ENCODE peak calls at places on chromosomes 3 and 15, in nine cellular contexts. One of them, this sample, is unnamed.
A peak's percentile ranks its signal among the peaks of the same experiment; 100 is the strongest.

GRCh38 chr15:51907136-51907862 is 64.3 kb downstream of the LEO1 start:
- DNase-seq in iPS DF 6.9: no peak
- DNase-seq in brain microvascular endothelial cell: peak; percentile 58
- DNase-seq in vagina: no peak
- DNase-seq in mesendoderm: peak; percentile 65
- DNase-seq in psoas muscle: no peak
- DNase-seq in A549: peak; percentile 69
- DNase-seq in SK-N-SH: no peak
- DNase-seq in CD8-positive, alpha-beta memory T cell: no peak
- DNase-seq in this sample: peak; percentile 48

GRCh38 chr3:4990061-4990460 is 10.8 kb downstream of the BHLHE40 start:
- DNase-seq in iPS DF 6.9: no peak
- DNase-seq in brain microvascular endothelial cell: no peak
- DNase-seq in vagina: no peak
- DNase-seq in mesendoderm: no peak
- DNase-seq in psoas muscle: no peak
- DNase-seq in A549: peak; percentile 60
- DNase-seq in SK-N-SH: no peak
- DNase-seq in CD8-positive, alpha-beta memory T cell: no peak
- DNase-seq in this sample: no peak

GRCh38 chr15:57559875-57560274 is 31.8 kb upstream of the MYZAP start:
- DNase-seq in iPS DF 6.9: no peak
- DNase-seq in brain microvascular endothelial cell: peak; percentile 48
- DNase-seq in vagina: no peak
- DNase-seq in mesendoderm: peak; percentile 71
- DNase-seq in psoas muscle: peak; percentile 57
- DNase-seq in A549: peak; percentile 69
- DNase-seq in SK-N-SH: peak; percentile 56
- DNase-seq in CD8-positive, alpha-beta memory T cell: peak; percentile 16
- DNase-seq in this sample: no peak

GRCh38 chr15:88982304-88982945 is 69.2 kb upstream of the MFGE8 start:
- DNase-seq in iPS DF 6.9: no peak
- DNase-seq in brain microvascular endothelial cell: peak; percentile 78
- DNase-seq in vagina: peak; percentile 84
- DNase-seq in mesendoderm: peak; percentile 25
- DNase-seq in psoas muscle: peak; percentile 74
- DNase-seq in A549: peak; percentile 86
- DNase-seq in SK-N-SH: peak; percentile 44
- DNase-seq in CD8-positive, alpha-beta memory T cell: no peak
- DNase-seq in this sample: peak; percentile 66

GRCh38 chr3:34676431-34676830 is 878.0 kb downstream of the PDCD6IP start:
- DNase-seq in iPS DF 6.9: no peak
- DNase-seq in brain microvascular endothelial cell: peak; percentile 7
- DNase-seq in vagina: no peak
- DNase-seq in mesendoderm: no peak
- DNase-seq in psoas muscle: no peak
- DNase-seq in A549: no peak
- DNase-seq in SK-N-SH: no peak
- DNase-seq in CD8-positive, alpha-beta memory T cell: no peak
- DNase-seq in this sample: no peak

GRCh38 chr3:195082811-195083210 is 188.1 kb downstream of the XXYLT1 start:
- DNase-seq in iPS DF 6.9: no peak
- DNase-seq in brain microvascular endothelial cell: no peak
- DNase-seq in vagina: no peak
- DNase-seq in mesendoderm: no peak
- DNase-seq in psoas muscle: peak; percentile 4
- DNase-seq in A549: no peak
- DNase-seq in SK-N-SH: no peak
- DNase-seq in CD8-positive, alpha-beta memory T cell: no peak
- DNase-seq in this sample: no peak

GRCh38 chr3:29552036-29552435 is 271.2 kb downstream of the RBMS3 start:
- DNase-seq in iPS DF 6.9: no peak
- DNase-seq in brain microvascular endothelial cell: peak; percentile 22
- DNase-seq in vagina: no peak
- DNase-seq in mesendoderm: no peak
- DNase-seq in psoas muscle: no peak
- DNase-seq in A549: no peak
- DNase-seq in SK-N-SH: no peak
- DNase-seq in CD8-positive, alpha-beta memory T cell: no peak
- DNase-seq in this sample: no peak

GRCh38 chr15:47718474-47719440 is 1.5 kb downstream of the SEMA6D start:
- DNase-seq in iPS DF 6.9: no peak
- DNase-seq in brain microvascular endothelial cell: peak; percentile 34
- DNase-seq in vagina: no peak
- DNase-seq in mesendoderm: no peak
- DNase-seq in psoas muscle: peak; percentile 19
- DNase-seq in A549: no peak
- DNase-seq in SK-N-SH: peak; percentile 56
- DNase-seq in CD8-positive, alpha-beta memory T cell: no peak
- DNase-seq in this sample: peak; percentile 55

GRCh38 chr15:71784719-71785118 is 25.6 kb upstream of the NR2E3 start:
- DNase-seq in iPS DF 6.9: no peak
- DNase-seq in brain microvascular endothelial cell: no peak
- DNase-seq in vagina: no peak
- DNase-seq in mesendoderm: peak; percentile 30
- DNase-seq in psoas muscle: no peak
- DNase-seq in A549: no peak
- DNase-seq in SK-N-SH: no peak
- DNase-seq in CD8-positive, alpha-beta memory T cell: no peak
- DNase-seq in this sample: no peak

GRCh38 chr3:9978664-9979349 is 7.8 kb downstream of the EMC3 start:
- DNase-seq in iPS DF 6.9: no peak
- DNase-seq in brain microvascular endothelial cell: no peak
- DNase-seq in vagina: peak; percentile 47
- DNase-seq in mesendoderm: no peak
- DNase-seq in psoas muscle: no peak
- DNase-seq in A549: no peak
- DNase-seq in SK-N-SH: no peak
- DNase-seq in CD8-positive, alpha-beta memory T cell: no peak
- DNase-seq in this sample: no peak

GRCh38 chr3:9980251-9980650 is 6.4 kb downstream of the EMC3 start:
- DNase-seq in iPS DF 6.9: no peak
- DNase-seq in brain microvascular endothelial cell: no peak
- DNase-seq in vagina: peak; percentile 27
- DNase-seq in mesendoderm: no peak
- DNase-seq in psoas muscle: no peak
- DNase-seq in A549: no peak
- DNase-seq in SK-N-SH: no peak
- DNase-seq in CD8-positive, alpha-beta memory T cell: no peak
- DNase-seq in this sample: no peak

DNA sequence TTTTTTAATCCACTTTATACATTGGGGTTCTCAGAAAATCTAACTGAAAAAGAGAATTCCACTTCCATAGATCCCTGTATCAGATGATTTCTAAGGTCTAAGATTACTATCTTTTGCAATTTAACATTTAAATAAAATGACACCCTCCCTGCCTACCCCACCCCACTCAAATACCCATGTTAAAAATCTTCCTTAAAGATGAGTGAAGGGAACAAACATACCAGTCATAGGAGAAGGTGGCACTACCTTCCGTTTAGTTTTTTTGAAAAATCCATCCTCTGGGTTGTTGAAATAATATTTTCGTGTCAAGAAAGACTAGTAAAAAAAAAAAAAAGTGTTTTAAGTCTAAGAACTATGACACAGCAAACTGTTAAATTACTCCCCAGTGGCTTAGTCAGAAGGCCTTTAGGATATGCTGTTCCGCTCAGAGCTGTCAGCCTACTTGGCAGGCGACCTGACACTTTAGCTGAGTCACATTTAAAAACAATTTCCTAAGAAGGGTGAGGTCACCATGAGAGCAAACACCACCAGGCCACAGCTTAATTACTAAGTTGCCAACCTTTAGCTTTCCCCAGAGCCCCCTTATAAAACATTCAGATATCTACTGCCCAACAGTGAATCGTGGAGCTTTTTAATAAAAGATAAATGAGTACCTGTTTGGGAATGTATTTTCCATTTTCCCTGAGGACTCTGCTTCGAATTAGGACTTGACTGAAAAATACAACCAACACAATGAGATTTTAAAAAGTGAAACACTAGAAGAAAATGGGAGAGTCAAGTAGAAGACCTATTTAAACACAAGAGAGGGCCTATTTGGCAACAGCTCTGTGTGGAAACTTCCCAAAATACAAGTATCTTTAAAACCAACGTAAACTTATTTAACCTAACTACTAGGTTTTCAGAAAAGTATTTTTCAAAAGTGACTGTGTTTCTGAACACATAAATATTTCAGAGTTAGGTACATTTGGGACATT is 9.6 kb downstream of the EMC3 start:
- DNase-seq in iPS DF 6.9: no peak
- DNase-seq in brain microvascular endothelial cell: peak; percentile 93
- DNase-seq in vagina: peak; percentile 97
- DNase-seq in mesendoderm: peak; percentile 90
- DNase-seq in psoas muscle: peak; percentile 81
- DNase-seq in A549: peak; percentile 93
- DNase-seq in SK-N-SH: no peak
- DNase-seq in CD8-positive, alpha-beta memory T cell: no peak
- DNase-seq in this sample: peak; percentile 92
- H3K4me3 ChIP-seq in iPS DF 6.9: no peak overlapping the region
- H3K4me3 ChIP-seq in brain microvascular endothelial cell: no peak overlapping the region
- H3K4me3 ChIP-seq in vagina: no peak overlapping the region
- H3K4me3 ChIP-seq in mesendoderm: no peak overlapping the region
- H3K4me3 ChIP-seq in psoas muscle: peak overlapping the region; percentile 62
- H3K4me3 ChIP-seq in A549: peak overlapping the region; percentile 11
- H3K4me3 ChIP-seq in SK-N-SH: no peak overlapping the region
- H3K4me3 ChIP-seq in CD8-positive, alpha-beta memory T cell: no peak overlapping the region
- H3K4me3 ChIP-seq in this sample: no peak overlapping the region

GRCh38 chr15:38671675-38672141 is 107.1 kb upstream of the RASGRP1 start:
- DNase-seq in iPS DF 6.9: no peak
- DNase-seq in brain microvascular endothelial cell: no peak
- DNase-seq in vagina: no peak
- DNase-seq in mesendoderm: no peak
- DNase-seq in psoas muscle: no peak
- DNase-seq in A549: no peak
- DNase-seq in SK-N-SH: peak; percentile 9
- DNase-seq in CD8-positive, alpha-beta memory T cell: peak; percentile 69
- DNase-seq in this sample: peak; percentile 55
- H3K4me3 ChIP-seq in iPS DF 6.9: no peak overlapping the region
- H3K4me3 ChIP-seq in brain microvascular endothelial cell: no peak overlapping the region
- H3K4me3 ChIP-seq in vagina: no peak overlapping the region
- H3K4me3 ChIP-seq in mesendoderm: no peak overlapping the region
- H3K4me3 ChIP-seq in psoas muscle: no peak overlapping the region
- H3K4me3 ChIP-seq in A549: no peak overlapping the region
- H3K4me3 ChIP-seq in SK-N-SH: no peak overlapping the region
- H3K4me3 ChIP-seq in CD8-positive, alpha-beta memory T cell: peak overlapping the region; percentile 13
- H3K4me3 ChIP-seq in this sample: no peak overlapping the region

GRCh38 chr3:147392083-147392916 is 14.0 kb downstream of the ZIC4 start:
- DNase-seq in iPS DF 6.9: no peak
- DNase-seq in brain microvascular endothelial cell: peak; percentile 73
- DNase-seq in vagina: peak; percentile 78
- DNase-seq in mesendoderm: peak; percentile 93
- DNase-seq in psoas muscle: peak; percentile 70
- DNase-seq in A549: no peak
- DNase-seq in SK-N-SH: peak; percentile 91
- DNase-seq in CD8-positive, alpha-beta memory T cell: no peak
- DNase-seq in this sample: peak; percentile 29

GRCh38 chr3:147390589-147391569 is 15.5 kb downstream of the ZIC4 start:
- DNase-seq in iPS DF 6.9: no peak
- DNase-seq in brain microvascular endothelial cell: no peak
- DNase-seq in vagina: peak; percentile 52
- DNase-seq in mesendoderm: no peak
- DNase-seq in psoas muscle: no peak
- DNase-seq in A549: no peak
- DNase-seq in SK-N-SH: no peak
- DNase-seq in CD8-positive, alpha-beta memory T cell: no peak
- DNase-seq in this sample: no peak

GRCh38 chr3:147393261-147393964 is 12.9 kb downstream of the ZIC4 start:
- DNase-seq in iPS DF 6.9: no peak
- DNase-seq in brain microvascular endothelial cell: no peak
- DNase-seq in vagina: peak; percentile 64
- DNase-seq in mesendoderm: peak; percentile 88
- DNase-seq in psoas muscle: peak; percentile 53
- DNase-seq in A549: no peak
- DNase-seq in SK-N-SH: peak; percentile 88
- DNase-seq in CD8-positive, alpha-beta memory T cell: no peak
- DNase-seq in this sample: no peak

GRCh38 chr3:147389265-147390175 is 16.8 kb downstream of the ZIC4 start:
- DNase-seq in iPS DF 6.9: no peak
- DNase-seq in brain microvascular endothelial cell: no peak
- DNase-seq in vagina: peak; percentile 18
- DNase-seq in mesendoderm: no peak
- DNase-seq in psoas muscle: no peak
- DNase-seq in A549: no peak
- DNase-seq in SK-N-SH: no peak
- DNase-seq in CD8-positive, alpha-beta memory T cell: no peak
- DNase-seq in this sample: no peak

GRCh38 chr3:147391726-147392082 is 14.6 kb downstream of the ZIC4 start:
- DNase-seq in iPS DF 6.9: no peak
- DNase-seq in brain microvascular endothelial cell: no peak
- DNase-seq in vagina: no peak
- DNase-seq in mesendoderm: no peak
- DNase-seq in psoas muscle: no peak
- DNase-seq in A549: no peak
- DNase-seq in SK-N-SH: no peak
- DNase-seq in CD8-positive, alpha-beta memory T cell: no peak
- DNase-seq in this sample: no peak
- H3K4me3 ChIP-seq in iPS DF 6.9: peak overlapping the region; percentile 19
- H3K4me3 ChIP-seq in brain microvascular endothelial cell: peak overlapping the region; percentile 65
- H3K4me3 ChIP-seq in vagina: no peak overlapping the region
- H3K4me3 ChIP-seq in mesendoderm: no peak overlapping the region
- H3K4me3 ChIP-seq in psoas muscle: peak overlapping the region; percentile 74
- H3K4me3 ChIP-seq in A549: no peak overlapping the region
- H3K4me3 ChIP-seq in SK-N-SH: peak overlapping the region; percentile 69
- H3K4me3 ChIP-seq in CD8-positive, alpha-beta memory T cell: no peak overlapping the region
- H3K4me3 ChIP-seq in this sample: peak overlapping the region; percentile 62

DNA sequence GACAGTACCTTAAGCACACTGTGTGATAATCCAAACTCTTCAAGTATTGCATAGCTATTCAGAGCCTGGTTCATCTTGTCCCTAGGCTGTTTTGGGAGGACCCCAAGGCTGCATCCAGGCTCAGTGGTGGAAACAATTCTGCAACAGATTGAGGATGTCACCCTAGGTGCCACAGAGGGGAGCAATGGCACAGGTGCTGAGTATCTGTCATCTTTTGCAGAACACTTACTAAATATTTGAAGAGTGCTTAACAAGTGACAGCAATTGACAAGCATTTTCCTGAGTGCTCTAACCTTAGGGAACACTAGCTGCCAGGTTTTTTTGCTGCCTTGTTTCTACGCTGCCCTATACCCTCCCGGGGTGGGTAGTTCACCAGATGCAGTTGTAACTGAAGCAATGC is 27.7 kb downstream of the STARD5 start:
- DNase-seq in iPS DF 6.9: no peak
- DNase-seq in brain microvascular endothelial cell: no peak
- DNase-seq in vagina: no peak
- DNase-seq in mesendoderm: no peak
- DNase-seq in psoas muscle: no peak
- DNase-seq in A549: no peak
- DNase-seq in SK-N-SH: no peak
- DNase-seq in CD8-positive, alpha-beta memory T cell: no peak
- DNase-seq in this sample: no peak
- H3K4me3 ChIP-seq in iPS DF 6.9: no peak overlapping the region
- H3K4me3 ChIP-seq in brain microvascular endothelial cell: no peak overlapping the region
- H3K4me3 ChIP-seq in vagina: no peak overlapping the region
- H3K4me3 ChIP-seq in mesendoderm: no peak overlapping the region
- H3K4me3 ChIP-seq in psoas muscle: no peak overlapping the region
- H3K4me3 ChIP-seq in A549: no peak overlapping the region
- H3K4me3 ChIP-seq in SK-N-SH: no peak overlapping the region
- H3K4me3 ChIP-seq in CD8-positive, alpha-beta memory T cell: peak overlapping the region; percentile 89
- H3K4me3 ChIP-seq in this sample: no peak overlapping the region

This sample was measured in foreskin fibroblast.